ENCODE peak calls at places on chromosomes 12 and 14, in four cellular contexts. One of them, this sample, is unnamed.

GRCh38 chr12:49705479-49706267 is 1.5 kb downstream of the FMNL3 start:
- DNase-seq in HT1080: peak; percentile 95
- DNase-seq in breast epithelium: no peak
- DNase-seq in neural progenitor cell: no peak
- DNase-seq in this sample: peak; percentile 82

GRCh38 chr14:95322646-95323045 is 2.9 kb upstream of the CLMN start:
- DNase-seq in HT1080: no peak
- DNase-seq in breast epithelium: no peak
- DNase-seq in neural progenitor cell: no peak
- DNase-seq in this sample: no peak

GRCh38 chr14:53146739-53147138 is 6.4 kb downstream of the DDHD1 start:
- DNase-seq in HT1080: no peak
- DNase-seq in breast epithelium: no peak
- DNase-seq in neural progenitor cell: no peak
- DNase-seq in this sample: no peak

GRCh38 chr12:130394906-130395305 is 57.2 kb downstream of the PIWIL1 start:
- DNase-seq in HT1080: no peak
- DNase-seq in breast epithelium: no peak
- DNase-seq in neural progenitor cell: no peak
- DNase-seq in this sample: no peak

GRCh38 chr12:67453181-67453580 is 184.0 kb downstream of the CAND1 start:
- DNase-seq in HT1080: no peak
- DNase-seq in breast epithelium: no peak
- DNase-seq in neural progenitor cell: no peak
- DNase-seq in this sample: no peak

GRCh38 chr14:29896354-29896768 is 31.3 kb downstream of the PRKD1 start:
- DNase-seq in HT1080: no peak
- DNase-seq in breast epithelium: no peak
- DNase-seq in neural progenitor cell: no peak
- DNase-seq in this sample: no peak

GRCh38 chr14:90567991-90568390 is 171.2 kb downstream of the CALM1 start:
- DNase-seq in HT1080: no peak
- DNase-seq in breast epithelium: no peak
- DNase-seq in neural progenitor cell: peak; percentile 30
- DNase-seq in this sample: no peak

GRCh38 chr12:4526923-4527546 is 11.7 kb upstream of the RAD51AP1 start:
- DNase-seq in HT1080: no peak
- DNase-seq in breast epithelium: no peak
- DNase-seq in neural progenitor cell: no peak
- DNase-seq in this sample: peak; percentile 28

GRCh38 chr14:55126089-55126488 is 3.0 kb upstream of the LGALS3 start:
- DNase-seq in HT1080: no peak
- DNase-seq in breast epithelium: no peak
- DNase-seq in neural progenitor cell: no peak
- DNase-seq in this sample: no peak

GRCh38 chr12:48000878-48001321 is 3.4 kb downstream of the COL2A1 start:
- DNase-seq in HT1080: peak; percentile 63
- DNase-seq in breast epithelium: peak; percentile 52
- DNase-seq in neural progenitor cell: peak; percentile 84
- DNase-seq in this sample: no peak

GRCh38 chr12:84922721-84923120 is 10.1 kb upstream of the SLC6A15 start:
- DNase-seq in HT1080: peak; percentile 51
- DNase-seq in breast epithelium: no peak
- DNase-seq in neural progenitor cell: no peak
- DNase-seq in this sample: no peak

GRCh38 chr12:52679875-52680274 is 332 bp downstream of the KRT1 start:
- DNase-seq in HT1080: no peak
- DNase-seq in breast epithelium: peak; percentile 17
- DNase-seq in neural progenitor cell: no peak
- DNase-seq in this sample: no peak

GRCh38 chr14:92412912-92413311 is 89.9 kb downstream of the SLC24A4 start:
- DNase-seq in HT1080: no peak
- DNase-seq in breast epithelium: no peak
- DNase-seq in neural progenitor cell: no peak
- DNase-seq in this sample: no peak

GRCh38 chr14:69792887-69793421 is 4.1 kb downstream of the SLC10A1 start:
- DNase-seq in HT1080: no peak
- DNase-seq in breast epithelium: no peak
- DNase-seq in neural progenitor cell: no peak
- DNase-seq in this sample: no peak

GRCh38 chr12:54258286-54258685 is 21.6 kb downstream of the CBX5 start:
- DNase-seq in HT1080: peak; percentile 74
- DNase-seq in breast epithelium: no peak
- DNase-seq in neural progenitor cell: peak; percentile 42
- DNase-seq in this sample: peak; percentile 8

GRCh38 chr12:111673503-111673902 is 12.3 kb downstream of the BRAP start:
- DNase-seq in HT1080: no peak
- DNase-seq in breast epithelium: no peak
- DNase-seq in neural progenitor cell: no peak
- DNase-seq in this sample: no peak

GRCh38 chr14:102235275-102235897 is 69.6 kb downstream of the MOK start:
- DNase-seq in HT1080: peak; percentile 77
- DNase-seq in breast epithelium: peak; percentile 72
- DNase-seq in neural progenitor cell: peak; percentile 91
- DNase-seq in this sample: peak; percentile 52

GRCh38 chr12:109795023-109795422 is 38.2 kb downstream of the TRPV4 start:
- DNase-seq in HT1080: peak; percentile 59
- DNase-seq in breast epithelium: no peak
- DNase-seq in neural progenitor cell: no peak
- DNase-seq in this sample: no peak

GRCh38 chr14:59359451-59360124 is 105.6 kb downstream of the GPR135 start:
- DNase-seq in HT1080: no peak
- DNase-seq in breast epithelium: no peak
- DNase-seq in neural progenitor cell: no peak
- DNase-seq in this sample: no peak

GRCh38 chr12:49328816-49329215 is 5.8 kb downstream of the TROAP start:
- DNase-seq in HT1080: no peak
- DNase-seq in breast epithelium: peak; percentile 33
- DNase-seq in neural progenitor cell: no peak
- DNase-seq in this sample: no peak

GRCh38 chr12:26853303-26854027 is 20.5 kb upstream of the ITPR2 start:
- DNase-seq in HT1080: peak; percentile 51
- DNase-seq in breast epithelium: peak; percentile 57
- DNase-seq in neural progenitor cell: peak; percentile 67
- DNase-seq in this sample: peak; percentile 37

GRCh38 chr14:92973265-92973797 is 50.4 kb downstream of the CHGA start:
- DNase-seq in HT1080: peak; percentile 47
- DNase-seq in breast epithelium: peak; percentile 69
- DNase-seq in neural progenitor cell: peak; percentile 77
- DNase-seq in this sample: no peak

GRCh38 chr14:74395094-74395493 is 30.9 kb downstream of the SYNDIG1L start:
- DNase-seq in HT1080: no peak
- DNase-seq in breast epithelium: no peak
- DNase-seq in neural progenitor cell: no peak
- DNase-seq in this sample: no peak

GRCh38 chr12:50862316-50862715 is 19.6 kb downstream of the TMPRSS12 start:
- DNase-seq in HT1080: peak; percentile 83
- DNase-seq in breast epithelium: no peak
- DNase-seq in neural progenitor cell: no peak
- DNase-seq in this sample: peak; percentile 29

GRCh38 chr12:49644620-49644994 is 21.2 kb downstream of the PRPF40B start:
- DNase-seq in HT1080: peak; percentile 62
- DNase-seq in breast epithelium: peak; percentile 69
- DNase-seq in neural progenitor cell: peak; percentile 85
- DNase-seq in this sample: peak; percentile 29

GRCh38 chr14:21671371-21671770 is 2.2 kb downstream of the OR4E1 start:
- DNase-seq in HT1080: no peak
- DNase-seq in breast epithelium: no peak
- DNase-seq in neural progenitor cell: no peak
- DNase-seq in this sample: no peak

GRCh38 chr14:102764220-102764671 is 13.0 kb upstream of the TRAF3 start:
- DNase-seq in HT1080: no peak
- DNase-seq in breast epithelium: no peak
- DNase-seq in neural progenitor cell: no peak
- DNase-seq in this sample: no peak

GRCh38 chr12:66087365-66087943 is 43.1 kb downstream of the LLPH start:
- DNase-seq in HT1080: peak; percentile 71
- DNase-seq in breast epithelium: no peak
- DNase-seq in neural progenitor cell: peak; percentile 62
- DNase-seq in this sample: peak; percentile 49

GRCh38 chr14:28321475-28322244 is 444.9 kb upstream of the FOXG1 start:
- DNase-seq in HT1080: peak; percentile 12
- DNase-seq in breast epithelium: no peak
- DNase-seq in neural progenitor cell: no peak
- DNase-seq in this sample: no peak

GRCh38 chr12:627863-628805 is 35.1 kb downstream of the NINJ2 start:
- DNase-seq in HT1080: no peak
- DNase-seq in breast epithelium: no peak
- DNase-seq in neural progenitor cell: no peak
- DNase-seq in this sample: no peak

GRCh38 chr12:65948320-65949008 is 124.2 kb downstream of the HMGA2 start:
- DNase-seq in HT1080: peak; percentile 97
- DNase-seq in breast epithelium: peak; percentile 60
- DNase-seq in neural progenitor cell: peak; percentile 33
- DNase-seq in this sample: peak; percentile 85

This sample was measured in RCC 7860.